ENCODE peak calls at places on chromosome 7, in four cellular contexts. X is upper lobe of left lung, F is A549, N is right lobe of liver. I is an unnamed sample.

GRCh38 chr7:90760892-90761291 is 164.8 kb downstream of the CDK14 start:
- DNase-seq in X (no peak), F (no peak), N (no peak), I (no peak)

GRCh38 chr7:112509390-112509789 is 28.6 kb downstream of the LSMEM1 start:
- DNase-seq in X (no peak), F (no peak), N (no peak), I (no peak)

GRCh38 chr7:101169110-101169837 is 3.9 kb upstream of the VGF start:
- DNase-seq in X (no peak), F (no peak), N (no peak), I (no peak)

GRCh38 chr7:25844109-25844915 is 307.7 kb upstream of the NFE2L3 start:
- DNase-seq in X (no peak), F (no peak), N (no peak), I (no peak)

GRCh38 chr7:146659732-146660131 is 543.1 kb downstream of the CNTNAP2 start:
- DNase-seq in X (no peak), F (no peak), N (no peak), I (no peak)

GRCh38 chr7:139702811-139703467 is 74.9 kb downstream of the HIPK2 start:
- DNase-seq in X (no peak), F (no peak), N (no peak), I (no peak)

GRCh38 chr7:121083138-121083789 is 94.8 kb downstream of the CPED1 start:
- DNase-seq in X (no peak), F (no peak), N (no peak), I (peak)

GRCh38 chr7:18623389-18623788 is 127.8 kb downstream of the HDAC9 start:
- DNase-seq in X (no peak), F (no peak), N (no peak), I (no peak)

DNA sequence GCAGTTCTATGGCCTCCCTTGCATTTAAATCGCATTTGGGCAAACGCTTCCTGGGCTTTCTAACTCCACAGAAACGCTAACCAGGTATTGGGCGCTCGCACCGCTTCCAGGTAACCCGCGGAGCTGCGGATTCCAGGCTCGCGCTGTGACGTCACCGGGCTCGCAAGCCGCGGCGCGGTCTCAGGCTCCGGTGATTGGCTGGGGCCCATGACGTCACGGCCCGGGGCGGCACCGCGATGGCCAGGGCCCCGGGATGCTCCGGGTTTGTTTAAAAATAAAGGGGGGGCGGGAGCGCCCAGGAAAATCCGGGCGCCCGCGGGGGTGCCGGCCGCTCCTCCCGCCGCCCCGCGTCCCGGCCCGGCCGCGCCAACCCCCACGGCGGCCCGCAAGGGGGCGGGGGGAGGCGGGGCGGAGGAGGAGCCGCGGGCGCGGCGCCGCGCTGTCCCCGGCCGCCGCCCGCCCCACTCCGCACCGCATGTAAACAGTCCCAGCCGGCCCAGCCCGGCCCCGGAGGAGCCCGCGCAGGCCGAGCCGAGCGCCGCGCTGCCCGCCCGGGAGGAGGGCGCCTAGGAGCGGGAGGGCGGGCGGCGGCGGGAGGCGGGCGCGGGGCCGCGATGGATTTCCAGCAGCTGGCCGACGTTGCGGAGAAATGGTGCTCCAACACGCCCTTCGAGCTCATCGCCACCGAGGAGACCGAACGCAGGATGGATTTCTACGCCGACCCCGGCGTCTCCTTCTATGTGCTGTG is at the start of gene MTURN:
- DNase-seq in X (peak), F (peak), N (peak), I (peak)
- TF ChIP-seq POLR2A in X (no peak), F (no peak), N (peak), I (peak)

GRCh38 chr7:105246195-105247078 is 142.3 kb downstream of the SRPK2 start:
- DNase-seq in X (no peak), F (no peak), N (no peak), I (no peak)
- H3K27ac ChIP-seq in X (no peak), F (no peak), N (no peak), I (peak)

GRCh38 chr7:2353650-2354172 is 916 bp upstream of the EIF3B start:
- DNase-seq in X (peak), F (peak), N (peak), I (peak)
- TF ChIP-seq POLR2A in X (no peak), F (peak), N (peak), I (peak)

GRCh38 chr7:105269397-105269796 is 119.3 kb downstream of the SRPK2 start:
- DNase-seq in X (no peak), F (no peak), N (no peak), I (no peak)
- H3K27ac ChIP-seq in X (peak), F (peak), N (peak), I (peak)

GRCh38 chr7:130903358-130903974 is 169.5 kb upstream of the KLF14 start:
- DNase-seq in X (no peak), F (peak), N (peak), I (no peak)

GRCh38 chr7:130900471-130901076 is 166.6 kb upstream of the KLF14 start:
- DNase-seq in X (no peak), F (no peak), N (peak), I (no peak)

GRCh38 chr7:130902755-130903357 is 168.8 kb upstream of the KLF14 start:
- DNase-seq in X (no peak), F (no peak), N (peak), I (no peak)

GRCh38 chr7:130899638-130900401 is 165.8 kb upstream of the KLF14 start:
- DNase-seq in X (no peak), F (no peak), N (peak), I (peak)

GRCh38 chr7:130901209-130901783 is 167.3 kb upstream of the KLF14 start:
- DNase-seq in X (no peak), F (peak), N (peak), I (no peak)
- TF ChIP-seq POLR2A in X (no peak), F (no peak), N (peak), I (peak)

GRCh38 chr7:122727354-122727753 is 24.6 kb upstream of the RNF148 start:
- DNase-seq in X (no peak), F (no peak), N (no peak), I (no peak)

GRCh38 chr7:122726881-122727280 is 24.2 kb upstream of the RNF148 start:
- DNase-seq in X (no peak), F (no peak), N (no peak), I (no peak)

DNA sequence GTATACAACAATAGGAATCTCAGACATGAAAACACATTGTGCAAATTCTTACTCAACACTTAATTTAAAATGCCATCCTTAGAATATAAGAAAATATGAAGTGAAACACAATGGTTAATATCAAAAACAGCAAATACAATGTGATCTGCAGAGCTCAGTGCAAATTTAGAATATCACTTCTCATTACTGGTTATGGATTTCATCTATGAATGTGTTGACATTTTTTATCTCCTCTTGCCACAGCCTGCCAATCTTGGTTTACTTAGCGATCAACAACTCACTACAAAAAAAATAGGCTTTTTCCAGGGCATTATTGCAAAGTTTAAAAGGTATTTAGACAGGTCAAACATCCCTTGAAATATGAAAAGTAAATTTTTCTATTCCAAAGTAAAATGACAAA is 25.0 kb upstream of the RNF148 start:
- DNase-seq in X (no peak), F (no peak), N (no peak), I (no peak)
- H3K27ac ChIP-seq in X (no peak), F (no peak), N (no peak), I (no peak)